ENCODE peak calls at places on chromosomes 16 and 17, in six cellular contexts. G is AML-193; C is HFFc6; W is neuronal stem cell; N is stimulated activated naive B cell treated with anti-CD40 and anti-IgM and Interleukin-4, amounts not matched to agents 10 μg/mL and 1 μg/mL and 100 μg/mL, for 72 hours; M is CD14-positive monocyte. X is an unnamed sample.
A peak's percentile ranks its signal among the peaks of the same experiment; 100 is the strongest.

GRCh38 chr16:15031179-15031578 is 24.7 kb downstream of the NTAN1 start:
- DNase-seq in W (no peak), G (peak; percentile 27), N (no peak), C (no peak), M (no peak), X (no peak)

GRCh38 chr16:55735120-55735781 is 79.5 kb downstream of the SLC6A2 start:
- DNase-seq in W (no peak), M (no peak), G (no peak), N (no peak), C (no peak), X (no peak)

GRCh38 chr17:10226930-10227695 is 28.7 kb upstream of the GAS7 start:
- DNase-seq in W (peak; percentile 37), N (peak; percentile 31), G (peak; percentile 2), C (no peak), M (peak; percentile 58), X (peak; percentile 47)

GRCh38 chr16:30949655-30950515 is 1.0 kb downstream of the ORAI3 start:
- DNase-seq in C (peak; percentile 77), N (peak; percentile 44), G (peak; percentile 71), W (no peak), M (peak; percentile 71), X (no peak)

GRCh38 chr16:79096246-79096645 is 504.3 kb downstream of the MAF start:
- DNase-seq in N (no peak), G (no peak), W (no peak), C (no peak), M (no peak), X (no peak)

GRCh38 chr16:65068151-65068740 is 53.6 kb downstream of the CDH11 start:
- DNase-seq in W (no peak), N (no peak), C (peak; percentile 75), G (no peak), M (no peak), X (no peak)

GRCh38 chr17:61442136-61442775 is 10.0 kb upstream of the TBX4 start:
- DNase-seq in W (no peak), N (no peak), M (no peak), G (no peak), C (no peak), X (no peak)

GRCh38 chr16:499924-500323 is 27.6 kb upstream of the CAPN15 start:
- DNase-seq in W (no peak), G (no peak), M (no peak), C (no peak), N (no peak), X (no peak)

GRCh38 chr17:39191750-39192510 is 5.5 kb downstream of the CACNB1 start:
- DNase-seq in N (no peak), W (no peak), C (no peak), G (no peak), M (no peak), X (no peak)

GRCh38 chr16:20675488-20676267 is 21.8 kb downstream of the ACSM1 start:
- DNase-seq in N (peak; percentile 4), W (no peak), G (no peak), C (no peak), M (peak; percentile 48), X (peak; percentile 63)

GRCh38 chr17:78875738-78876597 is 27.0 kb downstream of the CEP295NL start:
- DNase-seq in M (no peak), N (no peak), W (no peak), C (no peak), G (peak; percentile 20), X (no peak)

GRCh38 chr16:67386861-67387455 is 6.3 kb downstream of the TPPP3 start:
- DNase-seq in G (no peak), N (no peak), W (no peak), C (no peak), M (no peak), X (no peak)

GRCh38 chr16:57299009-57299718 is 14.7 kb upstream of the PLLP start:
- DNase-seq in M (no peak), W (no peak), N (no peak), G (peak; percentile 70), C (no peak), X (no peak)